ENCODE peak calls at places on chromosome 16, in six cellular contexts. One of them, this sample, is unnamed. For H3K9me3, the result is how much of the 10 kb centered on the place peaks cover.

GRCh38 chr16:26995522-26995921 is 71.2 kb upstream of the C16orf82 start:
- DNase-seq in naive thymus-derived CD4-positive, alpha-beta T cell: no peak
- DNase-seq in PC-9: no peak
- DNase-seq in H1: no peak
- DNase-seq in fibroblast of lung: no peak
- DNase-seq in Caco-2: no peak
- DNase-seq in this sample: no peak

GRCh38 chr16:14436410-14436955 is 193.6 kb downstream of the PARN start:
- DNase-seq in naive thymus-derived CD4-positive, alpha-beta T cell: peak
- DNase-seq in PC-9: no peak
- DNase-seq in H1: no peak
- DNase-seq in fibroblast of lung: no peak
- DNase-seq in Caco-2: no peak
- DNase-seq in this sample: no peak

GRCh38 chr16:17252064-17252463 is 218.7 kb downstream of the XYLT1 start:
- DNase-seq in naive thymus-derived CD4-positive, alpha-beta T cell: no peak
- DNase-seq in PC-9: no peak
- DNase-seq in H1: no peak
- DNase-seq in fibroblast of lung: peak
- DNase-seq in Caco-2: no peak
- DNase-seq in this sample: no peak

GRCh38 chr16:87661561-87661960 is 59.3 kb downstream of the JPH3 start:
- DNase-seq in naive thymus-derived CD4-positive, alpha-beta T cell: no peak
- DNase-seq in PC-9: no peak
- DNase-seq in H1: peak
- DNase-seq in fibroblast of lung: peak
- DNase-seq in Caco-2: peak
- DNase-seq in this sample: no peak

GRCh38 chr16:78925071-78925714 is 675.3 kb downstream of the MAF start:
- DNase-seq in naive thymus-derived CD4-positive, alpha-beta T cell: no peak
- DNase-seq in PC-9: no peak
- DNase-seq in H1: peak
- DNase-seq in fibroblast of lung: no peak
- DNase-seq in Caco-2: peak
- DNase-seq in this sample: no peak

GRCh38 chr16:29116980-29117379 is 132.1 kb downstream of the LAT start:
- DNase-seq in naive thymus-derived CD4-positive, alpha-beta T cell: no peak
- DNase-seq in PC-9: no peak
- DNase-seq in H1: no peak
- DNase-seq in fibroblast of lung: no peak
- DNase-seq in Caco-2: no peak
- DNase-seq in this sample: no peak

GRCh38 chr16:80466024-80466986 is 74.5 kb upstream of the DYNLRB2 start:
- DNase-seq in naive thymus-derived CD4-positive, alpha-beta T cell: peak
- DNase-seq in PC-9: peak
- DNase-seq in H1: peak
- DNase-seq in fibroblast of lung: peak
- DNase-seq in Caco-2: peak
- DNase-seq in this sample: peak

GRCh38 chr16:76386784-76387183 is 109.6 kb downstream of the CNTNAP4 start:
- DNase-seq in naive thymus-derived CD4-positive, alpha-beta T cell: no peak
- DNase-seq in PC-9: no peak
- DNase-seq in H1: no peak
- DNase-seq in fibroblast of lung: no peak
- DNase-seq in Caco-2: no peak
- DNase-seq in this sample: no peak

GRCh38 chr16:73616186-73616585 is 568.3 kb upstream of the ZFHX3 start:
- DNase-seq in naive thymus-derived CD4-positive, alpha-beta T cell: no peak
- DNase-seq in PC-9: no peak
- DNase-seq in H1: no peak
- DNase-seq in fibroblast of lung: no peak
- DNase-seq in Caco-2: no peak
- DNase-seq in this sample: no peak

GRCh38 chr16:72989203-72989991 is 58.5 kb downstream of the ZFHX3 start:
- DNase-seq in naive thymus-derived CD4-positive, alpha-beta T cell: no peak
- DNase-seq in PC-9: peak
- DNase-seq in H1: no peak
- DNase-seq in fibroblast of lung: peak
- DNase-seq in Caco-2: no peak
- DNase-seq in this sample: no peak

GRCh38 chr16:89733792-89734191 is 12.5 kb downstream of the ZNF276 start:
- DNase-seq in naive thymus-derived CD4-positive, alpha-beta T cell: no peak
- DNase-seq in PC-9: peak
- DNase-seq in H1: no peak
- DNase-seq in fibroblast of lung: no peak
- DNase-seq in Caco-2: no peak
- DNase-seq in this sample: no peak

GRCh38 chr16:52191533-52192134 is 355.3 kb downstream of the TOX3 start:
- DNase-seq in naive thymus-derived CD4-positive, alpha-beta T cell: peak
- DNase-seq in PC-9: no peak
- DNase-seq in H1: peak
- DNase-seq in fibroblast of lung: peak
- DNase-seq in Caco-2: peak
- DNase-seq in this sample: peak

GRCh38 chr16:50859628-50860360 is 117.9 kb downstream of the CYLD start:
- DNase-seq in naive thymus-derived CD4-positive, alpha-beta T cell: no peak
- DNase-seq in PC-9: no peak
- DNase-seq in H1: no peak
- DNase-seq in fibroblast of lung: no peak
- DNase-seq in Caco-2: no peak
- DNase-seq in this sample: no peak

GRCh38 chr16:11914759-11915643 is 755 bp downstream of the GSPT1 start:
- DNase-seq in naive thymus-derived CD4-positive, alpha-beta T cell: peak
- DNase-seq in PC-9: no peak
- DNase-seq in H1: no peak
- DNase-seq in fibroblast of lung: peak
- DNase-seq in Caco-2: peak
- DNase-seq in this sample: peak

GRCh38 chr16:28985206-28985605 is 354 bp downstream of the LAT start:
- DNase-seq in naive thymus-derived CD4-positive, alpha-beta T cell: no peak
- DNase-seq in PC-9: no peak
- DNase-seq in H1: no peak
- DNase-seq in fibroblast of lung: no peak
- DNase-seq in Caco-2: no peak
- DNase-seq in this sample: no peak

GRCh38 chr16:81711609-81712329 is 67.3 kb upstream of the PLCG2 start:
- DNase-seq in naive thymus-derived CD4-positive, alpha-beta T cell: no peak
- DNase-seq in PC-9: peak
- DNase-seq in H1: no peak
- DNase-seq in fibroblast of lung: peak
- DNase-seq in Caco-2: no peak
- DNase-seq in this sample: no peak

GRCh38 chr16:69632836-69633235 is 67.1 kb downstream of the NFAT5 start:
- DNase-seq in naive thymus-derived CD4-positive, alpha-beta T cell: no peak
- DNase-seq in PC-9: no peak
- DNase-seq in H1: no peak
- DNase-seq in fibroblast of lung: no peak
- DNase-seq in Caco-2: no peak
- DNase-seq in this sample: no peak

GRCh38 chr16:23137818-23138217 is 11.4 kb downstream of the USP31 start:
- DNase-seq in naive thymus-derived CD4-positive, alpha-beta T cell: no peak
- DNase-seq in PC-9: no peak
- DNase-seq in H1: no peak
- DNase-seq in fibroblast of lung: no peak
- DNase-seq in Caco-2: no peak
- DNase-seq in this sample: no peak

GRCh38 chr16:71902656-71903365 is 7.5 kb downstream of the IST1 start:
- DNase-seq in naive thymus-derived CD4-positive, alpha-beta T cell: no peak
- DNase-seq in PC-9: no peak
- DNase-seq in H1: no peak
- DNase-seq in fibroblast of lung: no peak
- DNase-seq in Caco-2: no peak
- DNase-seq in this sample: no peak

GRCh38 chr16:72424776-72425175 is 252.8 kb upstream of the PMFBP1 start:
- DNase-seq in naive thymus-derived CD4-positive, alpha-beta T cell: no peak
- DNase-seq in PC-9: no peak
- DNase-seq in H1: no peak
- DNase-seq in fibroblast of lung: peak
- DNase-seq in Caco-2: no peak
- DNase-seq in this sample: no peak

GRCh38 chr16:7605812-7606211 is 273.2 kb downstream of the RBFOX1 start:
- DNase-seq in naive thymus-derived CD4-positive, alpha-beta T cell: no peak
- DNase-seq in PC-9: no peak
- DNase-seq in H1: no peak
- DNase-seq in fibroblast of lung: no peak
- DNase-seq in Caco-2: no peak
- DNase-seq in this sample: no peak

GRCh38 chr16:55189975-55190636 is 133.9 kb upstream of the IRX6 start:
- DNase-seq in naive thymus-derived CD4-positive, alpha-beta T cell: no peak
- DNase-seq in PC-9: no peak
- DNase-seq in H1: peak
- DNase-seq in fibroblast of lung: no peak
- DNase-seq in Caco-2: no peak
- DNase-seq in this sample: no peak

GRCh38 chr16:54446639-54447038 is 160.1 kb upstream of the IRX3 start:
- DNase-seq in naive thymus-derived CD4-positive, alpha-beta T cell: no peak
- DNase-seq in PC-9: peak
- DNase-seq in H1: no peak
- DNase-seq in fibroblast of lung: peak
- DNase-seq in Caco-2: no peak
- DNase-seq in this sample: no peak

GRCh38 chr16:35497399-35497798 is 2038.0 kb downstream of the TP53TG3F start:
- DNase-seq in naive thymus-derived CD4-positive, alpha-beta T cell: no peak
- DNase-seq in PC-9: no peak
- DNase-seq in H1: no peak
- DNase-seq in fibroblast of lung: no peak
- DNase-seq in Caco-2: no peak
- DNase-seq in this sample: no peak
- H3K9me3 ChIP-seq in naive thymus-derived CD4-positive, alpha-beta T cell: under half
- H3K9me3 ChIP-seq in PC-9: under half
- H3K9me3 ChIP-seq in H1: half or more
- H3K9me3 ChIP-seq in fibroblast of lung: under half
- H3K9me3 ChIP-seq in Caco-2: under half
- H3K9me3 ChIP-seq in this sample: under half

GRCh38 chr16:19851476-19851875 is 33.2 kb downstream of the GPRC5B start:
- DNase-seq in naive thymus-derived CD4-positive, alpha-beta T cell: no peak
- DNase-seq in PC-9: no peak
- DNase-seq in H1: no peak
- DNase-seq in fibroblast of lung: no peak
- DNase-seq in Caco-2: no peak
- DNase-seq in this sample: no peak
- H3K9me3 ChIP-seq in naive thymus-derived CD4-positive, alpha-beta T cell: under half
- H3K9me3 ChIP-seq in PC-9: under half
- H3K9me3 ChIP-seq in H1: under half
- H3K9me3 ChIP-seq in fibroblast of lung: under half
- H3K9me3 ChIP-seq in Caco-2: under half
- H3K9me3 ChIP-seq in this sample: under half

GRCh38 chr16:35252356-35252936 is 1793.0 kb downstream of the TP53TG3F start:
- DNase-seq in naive thymus-derived CD4-positive, alpha-beta T cell: no peak
- DNase-seq in PC-9: no peak
- DNase-seq in H1: no peak
- DNase-seq in fibroblast of lung: peak
- DNase-seq in Caco-2: no peak
- DNase-seq in this sample: no peak
- H3K9me3 ChIP-seq in naive thymus-derived CD4-positive, alpha-beta T cell: under half
- H3K9me3 ChIP-seq in PC-9: under half
- H3K9me3 ChIP-seq in H1: under half
- H3K9me3 ChIP-seq in fibroblast of lung: under half
- H3K9me3 ChIP-seq in Caco-2: under half
- H3K9me3 ChIP-seq in this sample: under half

DNA sequence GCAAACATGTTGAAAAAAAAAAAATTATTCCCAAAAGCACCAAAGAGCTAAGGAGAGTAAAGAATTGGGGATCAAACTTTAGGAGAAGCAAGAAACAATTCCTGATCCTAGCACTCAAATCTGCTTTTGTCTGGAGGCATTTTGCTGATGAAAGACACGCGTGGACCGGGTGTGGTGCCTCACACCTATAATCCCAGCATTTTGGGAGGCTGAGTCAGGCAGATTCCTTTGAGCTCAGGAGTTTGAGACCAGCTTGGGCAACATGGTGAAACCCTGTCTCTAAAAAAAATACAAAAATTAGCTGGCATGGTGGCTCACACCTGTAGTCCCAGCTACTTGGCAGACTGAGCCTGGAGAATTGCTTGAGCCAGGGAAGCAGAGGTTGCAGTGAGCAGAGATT is 35.4 kb downstream of the ZFP90 start:
- DNase-seq in naive thymus-derived CD4-positive, alpha-beta T cell: no peak
- DNase-seq in PC-9: no peak
- DNase-seq in H1: no peak
- DNase-seq in fibroblast of lung: no peak
- DNase-seq in Caco-2: no peak
- DNase-seq in this sample: no peak
- H3K9me3 ChIP-seq in naive thymus-derived CD4-positive, alpha-beta T cell: under half
- H3K9me3 ChIP-seq in PC-9: under half
- H3K9me3 ChIP-seq in H1: under half
- H3K9me3 ChIP-seq in fibroblast of lung: under half
- H3K9me3 ChIP-seq in Caco-2: half or more
- H3K9me3 ChIP-seq in this sample: under half

DNA sequence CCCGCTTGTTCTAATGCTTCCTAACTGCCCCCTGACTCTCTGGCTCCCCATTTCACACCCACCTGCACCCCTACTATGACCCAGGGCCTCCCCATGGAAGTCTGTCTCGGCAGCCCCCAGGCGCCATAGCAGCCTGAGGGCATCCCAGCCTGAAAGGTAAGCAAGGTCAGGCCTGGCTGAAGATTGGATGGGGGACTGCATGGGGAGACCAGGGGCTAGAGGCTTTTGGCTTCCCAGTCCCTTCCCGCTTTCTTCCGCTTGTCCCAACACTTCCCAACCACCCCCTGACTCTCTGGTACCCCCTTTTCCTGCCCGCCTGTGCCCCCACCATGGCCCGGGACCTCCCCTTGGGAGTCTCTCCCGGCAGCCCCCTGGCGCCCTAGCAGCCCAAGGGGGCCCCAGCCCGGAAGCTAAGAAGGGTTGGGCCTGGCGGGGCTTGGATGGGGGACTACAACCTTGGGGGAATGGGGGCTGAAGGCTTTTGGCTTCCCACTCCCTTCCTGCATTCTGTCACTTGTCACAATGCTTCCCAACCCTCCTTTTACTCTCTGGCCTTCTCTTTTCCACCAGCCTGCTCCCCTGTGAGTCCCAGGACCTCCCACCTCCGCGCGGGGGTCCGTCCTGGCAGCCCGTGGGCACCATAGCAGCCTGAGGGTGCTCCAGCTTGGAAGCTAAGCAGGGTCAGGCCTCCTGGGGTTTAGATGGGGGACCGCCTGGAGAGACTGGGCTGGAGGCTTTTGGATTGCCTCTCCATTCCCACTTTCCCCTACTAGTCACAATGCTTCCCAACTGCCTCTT is 2288.4 kb downstream of the TP53TG3F start:
- DNase-seq in naive thymus-derived CD4-positive, alpha-beta T cell: no peak
- DNase-seq in PC-9: no peak
- DNase-seq in H1: no peak
- DNase-seq in fibroblast of lung: no peak
- DNase-seq in Caco-2: no peak
- DNase-seq in this sample: no peak
- H3K9me3 ChIP-seq in naive thymus-derived CD4-positive, alpha-beta T cell: under half
- H3K9me3 ChIP-seq in PC-9: under half
- H3K9me3 ChIP-seq in H1: half or more
- H3K9me3 ChIP-seq in fibroblast of lung: under half
- H3K9me3 ChIP-seq in Caco-2: under half
- H3K9me3 ChIP-seq in this sample: under half

This sample was measured in T-helper 17 cell.